ENCODE peak calls at places on chromosomes 12 and 14, in ten cellular contexts. C is heart left ventricle; M is GM12878; L is Panc1; H is left lung; U is HepG2; E is DND-41; Z is pancreas; S is mucosa of descending colon; K is CD4-positive, alpha-beta T cell. G is an unnamed sample.

GRCh38 chr12:6084261-6084968 is 40.1 kb downstream of the VWF start:
- ATAC-seq in C (peak; percentile 55), M (no peak), L (no peak), H (peak; percentile 53), U (no peak), E (no peak), Z (no peak), S (no peak), K (no peak), G (peak; percentile 67)

GRCh38 chr12:3967556-3968160 is 94.5 kb upstream of the PARP11 start:
- ATAC-seq in C (no peak), M (no peak), L (no peak), H (no peak), U (peak; percentile 75), E (no peak), Z (no peak), S (peak; percentile 57), K (no peak), G (no peak)

GRCh38 chr12:56103823-56104108 is 593 bp upstream of the PA2G4 start:
- ATAC-seq in C (no peak), M (no peak), L (no peak), H (no peak), U (no peak), E (no peak), Z (no peak), S (no peak), K (peak; percentile 4), G (no peak)

GRCh38 chr12:26113853-26114719 is 10.8 kb downstream of the BHLHE41 start:
- ATAC-seq in C (peak; percentile 95), M (peak; percentile 95), L (peak; percentile 82), H (peak; percentile 92), U (peak; percentile 93), E (peak; percentile 92), Z (peak; percentile 90), S (peak; percentile 94), K (peak; percentile 76), G (peak; percentile 90)

GRCh38 chr14:92924247-92924646 is 1.3 kb downstream of the CHGA start:
- ATAC-seq in C (no peak), M (peak; percentile 54), L (peak; percentile 36), H (no peak), U (peak; percentile 8), E (no peak), Z (no peak), S (no peak), K (no peak), G (no peak)

GRCh38 chr12:26088999-26089398 is 35.8 kb downstream of the BHLHE41 start:
- ATAC-seq in C (no peak), M (peak; percentile 98), L (no peak), H (peak; percentile 94), U (no peak), E (no peak), Z (no peak), S (peak; percentile 57), K (no peak), G (no peak)

GRCh38 chr14:32027255-32027939 is 49.7 kb upstream of the ARHGAP5 start:
- ATAC-seq in C (no peak), M (peak; percentile 58), L (peak; percentile 45), H (no peak), U (peak; percentile 28), E (no peak), Z (no peak), S (no peak), K (no peak), G (no peak)

GRCh38 chr12:95881331-95881955 is 22.7 kb downstream of the SNRPF start:
- ATAC-seq in C (no peak), M (no peak), L (no peak), H (no peak), U (no peak), E (no peak), Z (no peak), S (no peak), K (no peak), G (no peak)

GRCh38 chr12:110732572-110732971 is 10.1 kb downstream of the PPP1CC start:
- ATAC-seq in C (peak; percentile 13), M (no peak), L (no peak), H (no peak), U (no peak), E (no peak), Z (no peak), S (no peak), K (no peak), G (no peak)

GRCh38 chr12:1573960-1574862 is 20.2 kb downstream of the FBXL14 start:
- ATAC-seq in C (peak; percentile 45), M (peak; percentile 39), L (peak; percentile 54), H (no peak), U (peak; percentile 19), E (no peak), Z (no peak), S (no peak), K (no peak), G (peak; percentile 72)

GRCh38 chr12:110575326-110575725 is 7.8 kb downstream of the PPTC7 start:
- ATAC-seq in C (peak; percentile 81), M (no peak), L (no peak), H (no peak), U (peak; percentile 95), E (no peak), Z (no peak), S (peak; percentile 80), K (no peak), G (no peak)

GRCh38 chr12:94379479-94380113 is 80.1 kb downstream of the CEP83 start:
- ATAC-seq in C (no peak), M (peak; percentile 58), L (no peak), H (no peak), U (no peak), E (no peak), Z (no peak), S (no peak), K (no peak), G (no peak)

GRCh38 chr12:65666876-65667275 is 157.4 kb upstream of the HMGA2 start:
- ATAC-seq in C (no peak), M (peak; percentile 54), L (no peak), H (no peak), U (no peak), E (no peak), Z (no peak), S (no peak), K (no peak), G (no peak)

GRCh38 chr12:131882804-131883520 is 11.5 kb upstream of the ULK1 start:
- ATAC-seq in C (no peak), M (no peak), L (peak; percentile 78), H (peak; percentile 59), U (peak; percentile 81), E (no peak), Z (no peak), S (no peak), K (no peak), G (peak; percentile 13)

GRCh38 chr12:50282581-50283229 is 615 bp downstream of the LIMA1 start:
- ATAC-seq in C (peak; percentile 59), M (peak; percentile 46), L (peak; percentile 76), H (peak; percentile 62), U (peak; percentile 75), E (no peak), Z (peak; percentile 19), S (peak; percentile 55), K (no peak), G (peak; percentile 56)

GRCh38 chr12:31362115-31362758 is 36.3 kb upstream of the SINHCAF start:
- ATAC-seq in C (no peak), M (peak; percentile 68), L (peak; percentile 85), H (peak; percentile 24), U (peak; percentile 97), E (peak; percentile 22), Z (no peak), S (peak; percentile 80), K (no peak), G (no peak)

GRCh38 chr14:104370256-104370870 is 209.2 kb upstream of the C14orf180 start:
- ATAC-seq in C (peak; percentile 66), M (peak; percentile 49), L (peak; percentile 84), H (peak; percentile 26), U (peak; percentile 85), E (no peak), Z (no peak), S (peak; percentile 41), K (no peak), G (no peak)

GRCh38 chr14:102849522-102850379 is 72.5 kb downstream of the TRAF3 start:
- ATAC-seq in C (peak; percentile 20), M (peak; percentile 52), L (peak; percentile 68), H (peak; percentile 63), U (no peak), E (no peak), Z (peak; percentile 55), S (peak; percentile 96), K (no peak), G (no peak)

DNA sequence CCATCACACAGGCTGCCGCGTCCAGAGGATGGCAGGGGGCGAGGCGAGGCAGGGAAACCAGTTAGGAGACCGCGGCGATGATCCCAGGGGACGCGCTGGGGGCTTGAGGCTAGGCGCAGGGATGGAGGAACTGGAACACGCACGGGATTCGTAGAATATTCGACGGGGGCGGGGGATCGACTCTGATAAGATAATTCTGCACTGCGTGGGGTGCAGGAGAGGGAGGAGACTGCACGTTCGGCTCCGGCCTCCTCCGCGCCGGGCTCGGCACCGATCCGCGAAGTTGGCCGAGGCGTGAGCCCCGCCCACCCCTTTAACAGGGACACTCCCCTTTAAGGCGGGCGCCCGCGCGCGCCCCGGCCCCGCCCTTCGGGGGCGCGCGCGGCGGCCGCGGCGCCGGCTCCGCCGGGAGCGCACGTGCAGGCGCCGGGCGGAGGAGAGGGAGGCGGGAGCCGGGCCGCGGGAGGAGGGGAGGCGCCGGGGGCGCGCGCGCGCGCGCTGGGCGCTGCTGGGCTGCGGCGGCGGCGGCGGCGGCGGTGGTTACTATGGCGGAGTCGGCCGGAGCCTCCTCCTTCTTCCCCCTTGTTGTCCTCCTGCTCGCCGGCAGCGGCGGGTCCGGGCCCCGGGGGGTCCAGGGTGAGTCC is at the start of gene ACVR1B:
- ATAC-seq in C (peak; percentile 92), M (peak; percentile 97), L (peak; percentile 95), H (peak; percentile 89), U (peak; percentile 81), E (peak; percentile 89), Z (peak; percentile 82), S (peak; percentile 84), K (peak; percentile 96), G (peak; percentile 96)
- TF ChIP-seq CTCF in C (no peak), M (no peak), L (no peak), H (no peak), U (no peak), E (no peak), Z (no peak), S (no peak), K (no peak), G (no peak)

GRCh38 chr12:48157016-48157888 is at the start of gene ASB8:
- ATAC-seq in C (peak; percentile 97), M (peak; percentile 95), L (peak; percentile 99), H (peak; percentile 98), U (peak; percentile 96), E (peak; percentile 94), Z (peak; percentile 100), S (peak; percentile 99), K (peak; percentile 87), G (peak; percentile 99)
- TF ChIP-seq CTCF in C (peak; percentile 60), M (peak; percentile 31), L (peak; percentile 70), H (peak; percentile 53), U (peak; percentile 77), E (peak; percentile 73), Z (no peak), S (peak; percentile 39), K (peak; percentile 48), G (peak; percentile 70)

GRCh38 chr12:168763-169525 is 45.0 kb downstream of the SLC6A12 start:
- ATAC-seq in C (no peak), M (no peak), L (no peak), H (no peak), U (no peak), E (peak; percentile 54), Z (no peak), S (no peak), K (no peak), G (no peak)
- TF ChIP-seq CTCF in C (no peak), M (no peak), L (no peak), H (no peak), U (no peak), E (no peak), Z (no peak), S (no peak), K (no peak), G (no peak)

GRCh38 chr14:21233457-21234076 is 35.7 kb downstream of the HNRNPC start:
- ATAC-seq in C (peak; percentile 38), M (peak; percentile 57), L (no peak), H (peak; percentile 27), U (peak; percentile 64), E (no peak), Z (no peak), S (peak; percentile 17), K (no peak), G (no peak)
- TF ChIP-seq CTCF in C (peak; percentile 32), M (peak; percentile 13), L (peak; percentile 56), H (no peak), U (peak; percentile 58), E (peak; percentile 31), Z (no peak), S (no peak), K (peak; percentile 31), G (peak; percentile 17)

G was measured in gastroesophageal sphincter.